ENCODE peak calls at places on chromosomes 2 and 18, in four cellular contexts. L, X, F and A are unnamed samples.
A peak's percentile ranks its signal among the peaks of the same experiment; 100 is the strongest.

GRCh38 chr2:197972017-197972416 is 167.6 kb downstream of the PLCL1 start:
- DNase-seq in L (peak; percentile 96), F (no peak), X (no peak), A (no peak)

GRCh38 chr2:102915128-102915527 is 153.3 kb downstream of the TMEM182 start:
- DNase-seq in X (no peak), L (peak; percentile 1), F (no peak), A (no peak)

GRCh38 chr2:79040967-79041582 is 15.6 kb downstream of the REG3G start:
- DNase-seq in X (no peak), L (no peak), F (no peak), A (no peak)

GRCh38 chr18:70337139-70337972 is 48.5 kb downstream of the SOCS6 start:
- DNase-seq in F (no peak), X (no peak), L (peak; percentile 88), A (no peak)

GRCh38 chr2:225920621-225921020 is 521.1 kb downstream of the NYAP2 start:
- DNase-seq in L (no peak), F (no peak), X (no peak), A (no peak)

GRCh38 chr2:86260978-86261377 is 61.7 kb downstream of the MRPL35 start:
- DNase-seq in X (no peak), F (no peak), L (no peak), A (no peak)

GRCh38 chr2:230661072-230661957 is 51.3 kb upstream of the CAB39 start:
- DNase-seq in F (peak; percentile 53), L (no peak), X (no peak), A (no peak)

GRCh38 chr2:175734679-175735078 is 267.4 kb downstream of the LNPK start:
- DNase-seq in F (no peak), L (no peak), X (no peak), A (no peak)

GRCh38 chr18:34870916-34871315 is 160.8 kb downstream of the DTNA start:
- DNase-seq in F (no peak), X (no peak), L (no peak), A (no peak)

GRCh38 chr2:23489471-23490400 is 104.8 kb downstream of the KLHL29 start:
- DNase-seq in F (no peak), L (peak; percentile 42), X (no peak), A (no peak)

GRCh38 chr18:58993260-58993659 is 128.6 kb downstream of the ZNF532 start:
- DNase-seq in F (no peak), L (peak; percentile 91), X (no peak), A (no peak)

GRCh38 chr2:235082939-235083338 is 131.1 kb downstream of the SH3BP4 start:
- DNase-seq in L (no peak), X (no peak), F (no peak), A (no peak)
- H3K27ac ChIP-seq in L (no peak overlapping the region), X (no peak overlapping the region), F (no peak overlapping the region), A (no peak overlapping the region)

GRCh38 chr2:216563646-216564045 is 65.0 kb downstream of the RPL37A start:
- DNase-seq in L (no peak), X (no peak), F (no peak), A (no peak)
- H3K27ac ChIP-seq in L (no peak overlapping the region), X (no peak overlapping the region), F (no peak overlapping the region), A (no peak overlapping the region)

DNA sequence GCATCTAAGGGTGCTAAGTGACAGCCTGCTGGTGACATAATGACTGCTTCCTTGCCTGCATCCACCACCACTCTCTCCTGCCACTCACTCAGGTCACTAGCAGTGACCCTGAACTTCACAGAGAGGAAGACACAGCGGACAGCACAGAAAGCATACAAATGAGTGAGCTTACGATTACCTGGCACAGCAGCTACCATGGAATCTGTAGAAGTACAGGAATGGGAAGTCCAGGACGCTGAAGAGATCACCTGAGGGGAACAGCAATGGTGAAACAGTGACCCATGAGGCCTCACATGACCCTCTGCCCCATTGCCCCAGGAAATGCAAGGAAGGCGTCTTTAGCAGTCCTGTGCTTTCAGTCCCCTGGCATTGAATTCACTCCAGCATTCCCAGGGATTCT is 96.7 kb upstream of the RIOK3 start:
- DNase-seq in F (no peak), X (no peak), L (no peak), A (no peak)
- H3K27ac ChIP-seq in F (no peak overlapping the region), X (peak overlapping the region; percentile 7), L (no peak overlapping the region), A (no peak overlapping the region)

GRCh38 chr18:80034852-80035406 is 695 bp downstream of the RBFA start:
- DNase-seq in L (peak; percentile 12), F (no peak), X (no peak), A (no peak)
- H3K27ac ChIP-seq in L (peak overlapping the region; percentile 74), F (peak overlapping the region; percentile 80), X (peak overlapping the region; percentile 92), A (peak overlapping the region; percentile 64)

DNA sequence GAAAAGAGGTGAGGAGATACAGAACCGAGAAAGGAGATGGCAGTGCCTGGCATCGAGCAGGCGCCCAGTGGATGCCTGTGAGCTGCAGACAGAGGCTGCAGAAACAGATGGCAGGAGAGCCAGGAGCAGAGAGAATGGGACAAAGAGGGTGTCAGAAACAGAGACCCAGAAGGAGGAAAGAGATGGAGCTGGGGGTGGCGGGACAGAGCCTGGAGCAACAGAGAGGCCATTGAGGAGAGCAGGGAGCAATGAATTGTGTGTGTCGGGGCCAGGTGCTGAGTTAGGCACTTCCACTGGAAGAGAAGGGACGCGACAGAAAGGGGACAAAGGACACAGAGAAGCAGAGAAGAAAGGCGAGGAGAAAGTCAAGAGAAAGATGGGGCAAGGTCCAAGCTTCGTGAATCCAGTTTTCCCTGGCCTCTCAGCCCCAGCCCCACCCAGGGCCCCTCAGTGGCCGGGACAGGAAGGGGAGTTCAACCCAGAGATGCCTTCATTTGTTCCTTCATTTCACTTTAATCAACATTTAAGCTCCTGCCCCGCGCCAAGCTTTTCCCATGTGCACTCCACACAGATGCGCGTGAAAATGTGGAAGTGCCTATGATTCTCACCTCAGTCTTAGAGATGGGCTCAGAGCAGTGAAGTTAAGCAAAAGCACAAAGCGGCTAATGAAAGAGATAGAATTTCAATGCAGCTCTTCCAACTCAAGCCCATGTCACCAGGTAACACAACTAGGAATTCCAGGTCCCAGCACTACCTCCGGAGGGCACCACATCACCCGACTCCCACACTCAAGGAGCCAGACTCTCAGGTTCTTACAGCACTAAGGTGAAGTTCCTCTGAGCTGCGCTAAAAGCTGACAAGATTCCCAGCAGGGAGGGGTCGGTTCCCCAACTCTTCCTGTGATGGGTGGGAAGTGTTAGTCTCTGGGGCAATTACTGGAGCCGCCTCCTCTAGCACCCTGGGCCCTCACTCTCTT is 55.2 kb downstream of the TNS1 start:
- DNase-seq in F (no peak), L (no peak), X (no peak), A (peak; percentile 52)
- H3K27ac ChIP-seq in F (no peak overlapping the region), L (no peak overlapping the region), X (peak overlapping the region; percentile 59), A (peak overlapping the region; percentile 77)

DNA sequence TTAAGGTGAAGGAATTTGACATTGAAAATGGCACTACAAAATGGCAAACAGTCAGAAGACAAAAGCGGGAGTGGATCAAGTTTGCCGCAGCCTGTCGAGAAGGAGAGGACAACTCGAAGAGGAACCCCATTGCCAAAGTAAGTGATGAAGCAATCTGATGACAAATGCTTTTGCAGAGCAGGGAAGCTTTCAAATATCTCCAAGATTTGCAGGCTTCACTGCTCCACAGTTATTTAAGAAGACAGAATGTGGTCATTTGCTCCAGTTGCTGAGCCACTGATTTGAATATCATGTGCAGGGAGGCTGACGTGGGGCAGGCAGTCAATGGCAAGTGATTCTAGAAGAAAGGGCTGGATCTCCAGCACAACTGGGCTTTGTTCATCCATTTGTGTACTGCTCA is 10.1 kb downstream of the DSG4 start:
- DNase-seq in L (no peak), F (no peak), X (no peak), A (no peak)
- H3K27ac ChIP-seq in L (no peak overlapping the region), F (no peak overlapping the region), X (no peak overlapping the region), A (no peak overlapping the region)

GRCh38 chr18:22174341-22175148 is 5.2 kb downstream of the GATA6 start:
- DNase-seq in F (no peak), L (peak; percentile 29), X (no peak), A (no peak)
- H3K27ac ChIP-seq in F (no peak overlapping the region), L (no peak overlapping the region), X (no peak overlapping the region), A (no peak overlapping the region)

DNA sequence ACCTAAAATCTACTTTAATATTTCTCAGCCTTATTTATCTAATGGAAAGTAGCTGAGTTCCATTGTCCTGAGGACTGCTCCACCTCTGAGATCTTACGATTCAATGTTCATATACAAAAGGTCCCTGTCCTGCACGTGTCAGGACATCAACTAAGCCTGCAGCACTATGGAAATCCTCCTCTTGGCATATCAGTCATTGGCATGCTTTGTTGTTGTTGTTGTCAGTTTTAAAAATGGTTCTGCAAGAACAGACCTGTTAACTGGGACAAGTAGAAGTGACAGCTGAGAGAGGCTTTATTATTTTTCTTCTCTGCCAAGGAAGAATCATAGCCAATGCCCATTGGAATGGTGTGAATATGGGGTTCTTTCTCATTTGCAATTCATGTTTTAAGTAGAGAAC is 450.1 kb upstream of the PKDCC start:
- DNase-seq in F (no peak), L (no peak), X (no peak), A (no peak)
- H3K27ac ChIP-seq in F (no peak overlapping the region), L (no peak overlapping the region), X (no peak overlapping the region), A (no peak overlapping the region)